ENCODE peak calls at places on chromosomes 1 and 21, in five cellular contexts. P is M059J; C is ACHN; J is activated T-cell treated with anti-CD3 and anti-CD28 coated beads, Interleukin-2, amount 50 U/mL, for 1 hour; N is NCI-H82. E is an unnamed sample.

GRCh38 chr1:154840557-154841176 is 29.4 kb downstream of the KCNN3 start:
- DNase-seq in N (no peak), C (no peak), J (no peak), P (peak; percentile 20), E (no peak)

GRCh38 chr1:37947364-37947763 is 511 bp upstream of the INPP5B start:
- DNase-seq in J (no peak), P (no peak), C (no peak), N (no peak), E (no peak)

GRCh38 chr1:32798191-32798590 is 19.0 kb downstream of the YARS1 start:
- DNase-seq in P (peak; percentile 99), N (no peak), J (no peak), C (no peak), E (no peak)

GRCh38 chr1:3003941-3004270 is 17.4 kb upstream of the ACTRT2 start:
- DNase-seq in J (no peak), N (no peak), P (no peak), C (no peak), E (peak; percentile 54)

GRCh38 chr21:46375560-46376230 is 51.7 kb downstream of the PCNT start:
- DNase-seq in J (no peak), P (no peak), N (no peak), C (no peak), E (peak; percentile 21)

GRCh38 chr1:117501275-117501674 is 104.6 kb upstream of the TENT5C start:
- DNase-seq in J (no peak), N (no peak), C (no peak), P (peak; percentile 78), E (no peak)

GRCh38 chr1:89943846-89944781 is 50.8 kb upstream of the ZNF326 start:
- DNase-seq in N (no peak), P (no peak), C (no peak), J (no peak), E (no peak)

GRCh38 chr1:113949007-113949406 is 19.9 kb downstream of the HIPK1 start:
- DNase-seq in N (peak; percentile 8), J (no peak), P (no peak), C (peak; percentile 7), E (no peak)

GRCh38 chr1:207938016-207938415 is 27.1 kb upstream of the CD34 start:
- DNase-seq in C (no peak), J (no peak), P (peak; percentile 69), N (no peak), E (peak; percentile 22)

GRCh38 chr1:154182342-154183044 is 9.4 kb downstream of the TPM3 start:
- DNase-seq in C (peak; percentile 74), J (peak; percentile 66), P (peak; percentile 78), N (peak; percentile 70), E (peak; percentile 62)

GRCh38 chr1:210123924-210124589 is 108.5 kb upstream of the SERTAD4 start:
- DNase-seq in N (peak; percentile 55), P (peak; percentile 81), J (no peak), C (peak; percentile 45), E (no peak)